ENCODE peak calls at places on chromosomes 11 and 22, in four cellular contexts. R is frontal cortex, Z is hepatocyte, H is NCI-H1930. C is an unnamed sample.
A peak's percentile ranks its signal among the peaks of the same experiment; 100 is the strongest.

GRCh38 chr22:23856721-23857605 is 712 bp upstream of the SLC2A11 start:
- DNase-seq in H (peak; percentile 73), R (no peak), Z (peak; percentile 73), C (no peak)

GRCh38 chr11:9516113-9516512 is 55.3 kb downstream of the ZNF143 start:
- DNase-seq in R (no peak), Z (peak; percentile 80), H (no peak), C (no peak)

GRCh38 chr11:64745523-64746328 is 1.8 kb upstream of the RASGRP2 start:
- DNase-seq in R (peak; percentile 96), H (no peak), Z (peak; percentile 65), C (no peak)

GRCh38 chr22:49767355-49768062 is 60.2 kb downstream of the BRD1 start:
- DNase-seq in Z (peak; percentile 46), H (no peak), R (no peak), C (peak; percentile 42)

GRCh38 chr11:68704887-68705286 is 20.5 kb downstream of the GAL start:
- DNase-seq in Z (no peak), H (no peak), R (no peak), C (no peak)

GRCh38 chr11:118205979-118206611 is 18.7 kb downstream of the JAML start:
- DNase-seq in Z (no peak), R (no peak), H (no peak), C (no peak)

GRCh38 chr11:105244157-105244820 is 104.7 kb upstream of the CARD18 start:
- DNase-seq in Z (peak; percentile 7), R (no peak), H (no peak), C (no peak)

GRCh38 chr11:110565344-110565684 is 135.6 kb downstream of the FDX1 start:
- DNase-seq in R (no peak), H (no peak), Z (peak; percentile 84), C (peak; percentile 25)

GRCh38 chr11:120354068-120354467 is 17.9 kb downstream of the ARHGEF12 start:
- DNase-seq in H (no peak), R (no peak), Z (no peak), C (no peak)

C was measured in iPS DF 19.7.